ENCODE peak calls at places on chromosomes 16 and 17, in five cellular contexts. C is OCI-LY7, M is body of pancreas, H is neural progenitor cell, T is cardiac muscle cell. U is an unnamed sample.

GRCh38 chr16:88502776-88503280 is 49.7 kb downstream of the ZFPM1 start:
- DNase-seq in C (no peak), M (no peak), H (no peak), T (no peak), U (no peak)

GRCh38 chr16:73058616-73059409 is 10.9 kb upstream of the ZFHX3 start:
- DNase-seq in C (peak), M (peak), H (peak), T (peak), U (peak)

GRCh38 chr17:20267459-20267842 is 199.9 kb downstream of the LGALS9B start:
- DNase-seq in C (no peak), M (no peak), H (no peak), T (no peak), U (no peak)

GRCh38 chr16:83574388-83574787 is 233.4 kb upstream of the HSBP1 start:
- DNase-seq in C (no peak), M (no peak), H (no peak), T (no peak), U (peak)

GRCh38 chr16:57607676-57608461 is 20.6 kb upstream of the ADGRG1 start:
- DNase-seq in C (no peak), M (no peak), H (no peak), T (no peak), U (no peak)

GRCh38 chr17:21418446-21419298 is 42.5 kb downstream of the KCNJ12 start:
- DNase-seq in C (no peak), M (peak), H (no peak), T (peak), U (no peak)

GRCh38 chr17:79792984-79793923 is 3.6 kb downstream of the CBX8 start:
- DNase-seq in C (no peak), M (no peak), H (peak), T (no peak), U (no peak)

GRCh38 chr17:5499790-5500189 is 13.4 kb downstream of the MIS12 start:
- DNase-seq in C (no peak), M (no peak), H (peak), T (peak), U (no peak)

GRCh38 chr17:80964231-80964856 is 27.3 kb upstream of the CHMP6 start:
- DNase-seq in C (no peak), M (no peak), H (peak), T (no peak), U (no peak)

GRCh38 chr17:14268264-14268663 is 31.6 kb upstream of the CDRT15 start:
- DNase-seq in C (peak), M (no peak), H (no peak), T (no peak), U (no peak)

GRCh38 chr16:11076259-11077018 is 132.1 kb downstream of the CLEC16A start:
- DNase-seq in C (no peak), M (no peak), H (peak), T (no peak), U (no peak)

GRCh38 chr16:66899310-66899944 is 19.1 kb downstream of the PDP2 start:
- DNase-seq in C (no peak), M (no peak), H (no peak), T (no peak), U (no peak)

GRCh38 chr17:70307430-70307829 is 138.1 kb downstream of the KCNJ2 start:
- DNase-seq in C (no peak), M (no peak), H (no peak), T (no peak), U (no peak)

GRCh38 chr17:3035968-3036280 is 27.5 kb downstream of the OR1D5 start:
- DNase-seq in C (no peak), M (no peak), H (no peak), T (no peak), U (no peak)

GRCh38 chr16:71542377-71542776 is 16.2 kb downstream of the CHST4 start:
- DNase-seq in C (peak), M (peak), H (peak), T (peak), U (peak)

GRCh38 chr16:57091200-57091989 is 988 bp upstream of the CPNE2 start:
- DNase-seq in C (no peak), M (peak), H (peak), T (peak), U (peak)

GRCh38 chr16:21184834-21185233 is 26.4 kb downstream of the LDAF1 start:
- DNase-seq in C (no peak), M (no peak), H (no peak), T (no peak), U (peak)

GRCh38 chr17:60163108-60163784 is 13.5 kb downstream of the CA4 start:
- DNase-seq in C (peak), M (no peak), H (peak), T (peak), U (no peak)

GRCh38 chr16:11841026-11841425 is 10.3 kb downstream of the RSL1D1 start:
- DNase-seq in C (no peak), M (no peak), H (no peak), T (no peak), U (no peak)

GRCh38 chr16:67163164-67163902 is 1.2 kb upstream of the HSF4 start:
- DNase-seq in C (no peak), M (no peak), H (peak), T (peak), U (no peak)

GRCh38 chr16:79845734-79846135 is 245.2 kb upstream of the MAF start:
- DNase-seq in C (no peak), M (no peak), H (no peak), T (no peak), U (peak)

GRCh38 chr16:87669672-87670071 is 67.4 kb downstream of the JPH3 start:
- DNase-seq in C (no peak), M (no peak), H (no peak), T (no peak), U (no peak)

GRCh38 chr16:8673611-8674412 is 605 bp upstream of the ABAT start:
- DNase-seq in C (no peak), M (no peak), H (peak), T (no peak), U (no peak)

DNA sequence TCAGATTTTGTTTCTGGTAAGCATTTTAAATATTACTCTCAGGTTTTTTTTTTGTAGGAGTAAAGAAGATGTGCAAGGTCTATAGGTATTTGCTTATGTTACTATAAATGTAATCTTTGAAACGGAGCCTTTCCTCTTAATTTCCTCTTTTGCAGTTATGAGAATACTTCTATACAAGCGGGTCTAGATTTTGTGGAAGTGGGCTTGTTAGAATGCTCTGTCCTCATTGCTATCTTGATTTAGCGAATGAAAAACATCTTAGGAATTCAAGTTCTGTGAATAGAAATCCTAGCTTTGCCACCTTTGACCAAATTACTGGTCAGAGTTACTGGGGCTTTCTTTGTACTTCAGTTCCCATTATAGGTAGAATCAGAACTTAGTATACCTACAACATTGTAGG is 80.3 kb downstream of the EFCAB13 start:
- DNase-seq in C (no peak), M (no peak), H (no peak), T (no peak), U (no peak)
- H3K4me3 ChIP-seq in C (no peak), M (no peak), H (no peak), T (no peak), U (no peak)

GRCh38 chr17:72472116-72472515 is 351.3 kb downstream of the SOX9 start:
- DNase-seq in C (no peak), M (no peak), H (no peak), T (no peak), U (no peak)
- TF ChIP-seq CTCF in C (no peak), M (no peak), H (no peak), T (no peak), U (no peak)

DNA sequence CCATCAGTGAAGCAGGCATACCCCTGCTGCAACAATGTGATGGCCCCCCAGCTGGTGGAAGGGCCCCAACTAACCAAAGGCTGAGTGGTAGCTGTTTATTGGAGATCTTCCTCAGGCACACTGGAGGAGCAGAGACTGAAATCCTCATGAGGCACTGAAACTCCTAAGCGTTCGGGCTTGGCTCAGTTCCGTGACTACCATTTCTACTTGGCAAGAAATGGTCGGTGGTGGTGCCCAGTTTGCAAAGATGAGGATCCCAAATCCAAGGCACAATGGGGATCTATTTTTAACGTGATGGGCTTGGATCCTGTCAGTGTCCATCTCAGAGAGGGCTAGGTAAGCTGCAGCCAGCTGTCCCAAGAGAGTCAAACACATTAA is 82.8 kb downstream of the TNFRSF13B start:
- DNase-seq in C (no peak), M (no peak), H (no peak), T (no peak), U (no peak)
- H3K4me3 ChIP-seq in C (no peak), M (no peak), H (no peak), T (no peak), U (no peak)

GRCh38 chr17:77734371-77735050 is 224.0 kb upstream of the TNRC6C start:
- DNase-seq in C (no peak), M (peak), H (peak), T (peak), U (peak)
- TF ChIP-seq CTCF in C (no peak), M (no peak), H (no peak), T (no peak), U (no peak)

GRCh38 chr17:49967621-49968379 is 1.2 kb upstream of the DLX4 start:
- DNase-seq in C (no peak), M (no peak), H (no peak), T (no peak), U (no peak)
- H3K4me3 ChIP-seq in C (peak), M (no peak), H (peak), T (peak), U (peak)

DNA sequence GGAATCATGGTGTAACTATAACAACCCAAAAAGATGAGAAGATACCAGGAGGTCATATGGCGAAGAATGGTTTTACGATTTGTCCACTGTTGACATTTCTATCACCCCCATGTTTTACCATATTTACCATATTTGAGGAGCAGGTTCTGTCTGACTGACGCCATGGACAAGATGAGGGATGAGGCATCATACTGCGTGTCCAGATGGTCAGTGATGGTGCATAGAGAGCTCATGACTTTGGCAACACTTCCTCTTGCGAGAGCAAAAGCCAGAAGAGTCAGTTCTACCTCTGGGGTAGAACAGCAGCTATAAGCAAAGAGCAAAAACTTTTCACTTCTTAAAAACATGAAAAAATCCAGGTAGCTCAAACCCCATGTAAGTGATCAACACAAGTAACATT is 38.3 kb downstream of the ZZEF1 start:
- DNase-seq in C (no peak), M (no peak), H (no peak), T (no peak), U (no peak)
- TF ChIP-seq CTCF in C (no peak), M (no peak), H (no peak), T (no peak), U (no peak)

GRCh38 chr16:27382187-27382855 is 19.7 kb upstream of the IL21R start:
- DNase-seq in C (peak), M (no peak), H (no peak), T (no peak), U (no peak)

GRCh38 chr16:27378871-27379580 is 22.9 kb upstream of the IL21R start:
- DNase-seq in C (no peak), M (no peak), H (no peak), T (no peak), U (no peak)

GRCh38 chr16:27377666-27378485 is 24.1 kb upstream of the IL21R start:
- DNase-seq in C (peak), M (no peak), H (no peak), T (no peak), U (no peak)

GRCh38 chr16:27383511-27384243 is 18.3 kb upstream of the IL21R start:
- DNase-seq in C (no peak), M (no peak), H (no peak), T (no peak), U (no peak)

GRCh38 chr16:27379919-27380318 is 22.1 kb upstream of the IL21R start:
- DNase-seq in C (no peak), M (no peak), H (no peak), T (no peak), U (no peak)
- H3K4me3 ChIP-seq in C (no peak), M (no peak), H (no peak), T (no peak), U (no peak)

GRCh38 chr16:49019826-49020401 is 261.7 kb downstream of the CBLN1 start:
- DNase-seq in C (no peak), M (peak), H (no peak), T (no peak), U (no peak)
- TF ChIP-seq CTCF in C (no peak), M (no peak), H (no peak), T (no peak), U (no peak)

GRCh38 chr17:52157603-52158449 is 688 bp downstream of the CA10 start:
- DNase-seq in C (no peak), M (no peak), H (peak), T (no peak), U (no peak)
- H3K4me3 ChIP-seq in C (no peak), M (no peak), H (peak), T (peak), U (no peak)

GRCh38 chr17:42608692-42609181 is 437 bp downstream of the RETREG3 start:
- DNase-seq in C (peak), M (no peak), H (peak), T (no peak), U (no peak)

GRCh38 chr17:42603318-42603717 is 5.9 kb downstream of the RETREG3 start:
- DNase-seq in C (peak), M (no peak), H (no peak), T (no peak), U (no peak)

GRCh38 chr17:42612013-42612412 is 2.5 kb downstream of the TUBG1 start:
- DNase-seq in C (no peak), M (no peak), H (no peak), T (no peak), U (no peak)

GRCh38 chr17:42613699-42614295 is 4.3 kb downstream of the TUBG1 start:
- DNase-seq in C (no peak), M (no peak), H (no peak), T (no peak), U (no peak)

GRCh38 chr17:42609182-42609813 is at the start of the genes RETREG3 and TUBG1:
- DNase-seq in C (peak), M (peak), H (peak), T (peak), U (peak)
- TF ChIP-seq CTCF in C (no peak), M (peak), H (peak), T (peak), U (peak)

U was measured in bronchial epithelial cell.